ENCODE peak calls at places on chromosomes 12 and 14, in five cellular contexts. Y is activated CD4-positive, alpha-beta T cell treated with anti-CD3 and anti-CD28 coated beads, Interleukin-2, amount 50 U/mL, for 24 hours; V is naive thymus-derived CD8-positive, alpha-beta T cell; A is kidney tubule cell; N is CD4-positive, CD25-positive, alpha-beta regulatory T cell. U is an unnamed sample.

GRCh38 chr14:88611878-88612277 is 49.0 kb downstream of the ZC3H14 start:
- DNase-seq in Y (no peak), V (no peak), A (no peak), N (no peak), U (no peak)

GRCh38 chr12:46886541-46887041 is 60.8 kb upstream of the SLC38A4 start:
- DNase-seq in Y (no peak), V (no peak), A (peak), N (no peak), U (no peak)

GRCh38 chr14:101875041-101875725 is 89.2 kb upstream of the DYNC1H1 start:
- DNase-seq in Y (no peak), V (no peak), A (no peak), N (no peak), U (no peak)

GRCh38 chr14:100070310-100070709 is 5.1 kb downstream of the EVL start:
- DNase-seq in Y (no peak), V (peak), A (no peak), N (peak), U (no peak)

GRCh38 chr12:54853933-54854538 is at the start of gene MUCL1:
- DNase-seq in Y (peak), V (peak), A (peak), N (peak), U (peak)

GRCh38 chr14:34722723-34723545 is 8.5 kb upstream of the CFL2 start:
- DNase-seq in Y (peak), V (peak), A (peak), N (peak), U (peak)

GRCh38 chr12:116123511-116124258 is 153.8 kb downstream of the MED13L start:
- DNase-seq in Y (peak), V (no peak), A (peak), N (peak), U (no peak)

GRCh38 chr12:121781751-121782615 is 11.5 kb downstream of the RHOF start:
- DNase-seq in Y (no peak), V (no peak), A (no peak), N (peak), U (no peak)

GRCh38 chr12:92899388-92900001 is 29.6 kb downstream of the EEA1 start:
- DNase-seq in Y (no peak), V (no peak), A (peak), N (no peak), U (no peak)

GRCh38 chr12:67981236-67982164 is 7.7 kb upstream of the IFNG-AS1 start:
- DNase-seq in Y (no peak), V (no peak), A (peak), N (no peak), U (no peak)

GRCh38 chr12:122079038-122079531 is 529 bp downstream of the MLXIP start:
- DNase-seq in Y (no peak), V (no peak), A (peak), N (peak), U (no peak)

GRCh38 chr12:27615331-27615891 is 80.8 kb upstream of the REP15 start:
- DNase-seq in Y (no peak), V (no peak), A (no peak), N (no peak), U (no peak)

GRCh38 chr12:131375261-131375971 is 335.5 kb upstream of the SFSWAP start:
- DNase-seq in Y (no peak), V (no peak), A (no peak), N (no peak), U (no peak)

GRCh38 chr12:115044073-115044472 is 360.1 kb upstream of the TBX3 start:
- DNase-seq in Y (no peak), V (no peak), A (no peak), N (no peak), U (no peak)

GRCh38 chr12:127912266-127912665 is 354.7 kb upstream of the TMEM132C start:
- DNase-seq in Y (no peak), V (no peak), A (no peak), N (no peak), U (no peak)

GRCh38 chr14:50745401-50746058 is 77.4 kb upstream of the SAV1 start:
- DNase-seq in Y (no peak), V (no peak), A (no peak), N (no peak), U (no peak)

GRCh38 chr12:2336409-2336829 is 283.6 kb downstream of the CACNA1C start:
- DNase-seq in Y (no peak), V (no peak), A (peak), N (no peak), U (peak)

GRCh38 chr12:104586325-104587048 is 129.7 kb downstream of the CHST11 start:
- DNase-seq in Y (no peak), V (no peak), A (peak), N (no peak), U (no peak)

GRCh38 chr12:125568306-125568705 is 503.1 kb downstream of the AACS start:
- DNase-seq in Y (no peak), V (no peak), A (no peak), N (no peak), U (no peak)

GRCh38 chr14:31543969-31544799 is 17.0 kb upstream of the NUBPL start:
- DNase-seq in Y (no peak), V (no peak), A (peak), N (no peak), U (no peak)

GRCh38 chr14:105375635-105376057 is 22.7 kb upstream of the TEX22 start:
- DNase-seq in Y (peak), V (no peak), A (no peak), N (peak), U (no peak)

GRCh38 chr12:67431436-67432049 is 162.4 kb downstream of the CAND1 start:
- DNase-seq in Y (no peak), V (no peak), A (no peak), N (no peak), U (no peak)

GRCh38 chr12:2110127-2110526 is 57.3 kb downstream of the CACNA1C start:
- DNase-seq in Y (no peak), V (no peak), A (no peak), N (no peak), U (no peak)